ENCODE peak calls at places on chromosome 12, in six cellular contexts. E, W, Z, J, C and N are unnamed samples.
A peak's percentile ranks its signal among the peaks of the same experiment; 100 is the strongest.

GRCh38 chr12:66552753-66553152 is 126.1 kb downstream of the GRIP1 start:
- DNase-seq in Z (peak; percentile 16), E (no peak), J (no peak), C (peak; percentile 30), W (no peak), N (no peak)

GRCh38 chr12:67910360-67911292 is 78.6 kb upstream of the IFNG-AS1 start:
- DNase-seq in C (peak; percentile 98), E (no peak), Z (peak; percentile 79), W (no peak), J (no peak), N (peak; percentile 99)

GRCh38 chr12:47949441-47950341 is 13.7 kb upstream of the TMEM106C start:
- DNase-seq in C (peak; percentile 82), J (peak; percentile 79), W (peak; percentile 86), Z (peak; percentile 61), E (peak; percentile 82), N (no peak)

GRCh38 chr12:113422929-113423669 is 919 bp downstream of the SDSL start:
- DNase-seq in C (no peak), J (no peak), W (no peak), Z (no peak), E (no peak), N (no peak)

GRCh38 chr12:45974171-45974719 is 16.1 kb downstream of the SCAF11 start:
- DNase-seq in W (no peak), E (no peak), J (no peak), Z (no peak), C (no peak), N (no peak)

GRCh38 chr12:121520586-121521086 is 60.2 kb downstream of the KDM2B start:
- DNase-seq in C (no peak), E (no peak), Z (no peak), W (no peak), J (no peak), N (no peak)

GRCh38 chr12:6696690-6697583 is 3.7 kb downstream of the PIANP start:
- DNase-seq in C (no peak), E (no peak), Z (no peak), W (no peak), J (no peak), N (no peak)

GRCh38 chr12:96335270-96335669 is 65.0 kb downstream of the CDK17 start:
- DNase-seq in W (no peak), Z (no peak), C (no peak), J (no peak), E (no peak), N (no peak)

GRCh38 chr12:32070370-32070769 is 36.3 kb upstream of the BICD1 start:
- DNase-seq in C (no peak), J (no peak), Z (no peak), E (no peak), W (no peak), N (no peak)

GRCh38 chr12:916240-916639 is 33.3 kb downstream of the RAD52 start:
- DNase-seq in J (no peak), C (no peak), Z (no peak), E (no peak), W (no peak), N (no peak)

GRCh38 chr12:75606921-75607320 is 95.5 kb upstream of the KRR1 start:
- DNase-seq in C (no peak), J (no peak), W (no peak), Z (no peak), E (no peak), N (no peak)

GRCh38 chr12:54622463-54623183 is 12.1 kb downstream of the LACRT start:
- DNase-seq in Z (no peak), J (no peak), C (peak; percentile 53), W (no peak), E (no peak), N (no peak)

GRCh38 chr12:130181211-130181610 is 18.9 kb downstream of the FZD10 start:
- DNase-seq in Z (no peak), W (no peak), C (no peak), J (no peak), E (no peak), N (no peak)

GRCh38 chr12:8513203-8513602 is at the start of gene CLEC4D:
- DNase-seq in Z (no peak), C (no peak), E (no peak), W (no peak), J (no peak), N (no peak)

GRCh38 chr12:571795-572531 is 91.3 kb downstream of the NINJ2 start:
- DNase-seq in Z (no peak), C (peak; percentile 57), W (peak; percentile 55), E (no peak), J (no peak), N (no peak)

GRCh38 chr12:104669057-104669770 is 212.5 kb downstream of the CHST11 start:
- DNase-seq in E (no peak), J (peak; percentile 56), W (peak; percentile 72), C (no peak), Z (no peak), N (no peak)

GRCh38 chr12:2169489-2169888 is 116.7 kb downstream of the CACNA1C start:
- DNase-seq in C (no peak), J (no peak), Z (no peak), W (no peak), E (no peak), N (no peak)

GRCh38 chr12:15710860-15711510 is 78.2 kb downstream of the EPS8 start:
- DNase-seq in E (no peak), Z (no peak), W (no peak), J (no peak), C (no peak), N (no peak)

GRCh38 chr12:13135336-13136178 is 32.1 kb upstream of the GSG1 start:
- DNase-seq in C (peak; percentile 94), J (peak; percentile 93), E (peak; percentile 91), W (peak; percentile 60), Z (peak; percentile 89), N (peak; percentile 74)

GRCh38 chr12:68530965-68531364 is 79.7 kb upstream of the RAP1B start:
- DNase-seq in E (no peak), J (no peak), W (peak; percentile 45), C (no peak), Z (peak; percentile 73), N (peak; percentile 62)

GRCh38 chr12:127147724-127148123 is 1119.2 kb upstream of the TMEM132C start:
- DNase-seq in Z (no peak), W (no peak), J (no peak), C (no peak), E (no peak), N (no peak)

GRCh38 chr12:122308811-122309210 is 42.5 kb upstream of the VPS33A start:
- DNase-seq in W (no peak), Z (no peak), C (peak; percentile 18), E (no peak), J (no peak), N (peak; percentile 5)

GRCh38 chr12:16573652-16574077 is 32.3 kb downstream of the LMO3 start:
- DNase-seq in E (no peak), J (peak; percentile 87), C (no peak), Z (no peak), W (no peak), N (no peak)

GRCh38 chr12:93408813-93409212 is 31.1 kb downstream of the NUDT4 start:
- DNase-seq in C (no peak), W (no peak), Z (no peak), E (no peak), J (no peak), N (no peak)

GRCh38 chr12:46522141-46522540 is 149.6 kb upstream of the SLC38A2 start:
- DNase-seq in J (no peak), Z (no peak), E (no peak), C (peak; percentile 9), W (no peak), N (no peak)

GRCh38 chr12:9779209-9779608 is 18.5 kb upstream of the CD69 start:
- DNase-seq in C (no peak), E (no peak), J (no peak), W (no peak), Z (no peak), N (no peak)

GRCh38 chr12:46383654-46384450 is 11.3 kb upstream of the SLC38A2 start:
- DNase-seq in E (peak; percentile 69), C (peak; percentile 92), W (peak; percentile 96), J (peak; percentile 88), Z (peak; percentile 95), N (peak; percentile 58)

GRCh38 chr12:52836042-52836466 is 1.9 kb upstream of the KRT79 start:
- DNase-seq in J (no peak), Z (peak; percentile 86), C (peak; percentile 89), E (peak; percentile 17), W (peak; percentile 37), N (no peak)

GRCh38 chr12:56375598-56376434 is 13.2 kb upstream of the APOF start:
- DNase-seq in C (no peak), J (no peak), W (no peak), Z (no peak), E (no peak), N (no peak)

GRCh38 chr12:130026608-130027176 is 122.9 kb upstream of the TMEM132D start:
- DNase-seq in Z (peak; percentile 31), J (no peak), W (no peak), C (peak; percentile 13), E (peak; percentile 57), N (no peak)

GRCh38 chr12:40158592-40159111 is 52.8 kb upstream of the SLC2A13 start:
- DNase-seq in E (no peak), Z (no peak), C (no peak), W (no peak), J (peak; percentile 40), N (no peak)

GRCh38 chr12:60101715-60102114 is 505.9 kb downstream of the SLC16A7 start:
- DNase-seq in W (no peak), J (no peak), C (peak; percentile 64), Z (peak; percentile 66), E (no peak), N (peak; percentile 26)

GRCh38 chr12:53618340-53618739 is 7.8 kb downstream of the ATF7 start:
- DNase-seq in W (no peak), E (no peak), C (no peak), J (no peak), Z (no peak), N (no peak)